ENCODE peak calls at places on chromosomes 2 and 18, in ten cellular contexts. V is GM13977; T is stomach; K is omental fat pad; U is AG09309; Q is Calu3; F is CD4-positive, alpha-beta T cell; N is suprapubic skin; Z is right atrium auricular region; X is heart left ventricle. R is an unnamed sample.

GRCh38 chr2:30694286-30695055 is 112.8 kb downstream of the CAPN13 start:
- DNase-seq in V (no peak), T (no peak), K (no peak), U (no peak), Q (no peak), F (no peak), N (peak; percentile 43), Z (no peak), X (peak; percentile 12), R (no peak)

GRCh38 chr2:9331704-9332103 is 91.6 kb downstream of the ITGB1BP1 start:
- DNase-seq in V (no peak), T (no peak), K (no peak), U (no peak), Q (no peak), F (no peak), N (no peak), Z (no peak), X (no peak), R (no peak)

GRCh38 chr2:460861-461260 is 173.0 kb upstream of the ALKAL2 start:
- DNase-seq in V (peak; percentile 58), T (no peak), K (no peak), U (no peak), Q (no peak), F (peak; percentile 56), N (no peak), Z (no peak), X (no peak), R (peak; percentile 39)

GRCh38 chr2:29238497-29238896 is 123.3 kb downstream of the CLIP4 start:
- DNase-seq in V (peak; percentile 62), T (no peak), K (no peak), U (no peak), Q (peak; percentile 69), F (no peak), N (no peak), Z (no peak), X (no peak), R (no peak)

GRCh38 chr2:135870571-135870970 is 5.7 kb downstream of the MCM6 start:
- DNase-seq in V (peak; percentile 24), T (no peak), K (no peak), U (no peak), Q (no peak), F (no peak), N (no peak), Z (no peak), X (no peak), R (no peak)

GRCh38 chr2:57943271-57943670 is 103.3 kb upstream of the VRK2 start:
- DNase-seq in V (no peak), T (no peak), K (no peak), U (peak; percentile 21), Q (no peak), F (no peak), N (no peak), Z (no peak), X (no peak), R (no peak)

GRCh38 chr2:169164311-169164710 is 94.9 kb downstream of the DHRS9 start:
- DNase-seq in V (no peak), T (no peak), K (no peak), U (no peak), Q (no peak), F (no peak), N (no peak), Z (no peak), X (no peak), R (no peak)

GRCh38 chr18:64330976-64331375 is 182.1 kb upstream of the LINC00305 start:
- DNase-seq in V (no peak), T (no peak), K (no peak), U (no peak), Q (no peak), F (no peak), N (no peak), Z (no peak), X (no peak), R (no peak)

GRCh38 chr2:11646530-11646929 is 23.5 kb downstream of the NTSR2 start:
- DNase-seq in V (no peak), T (no peak), K (no peak), U (no peak), Q (no peak), F (no peak), N (no peak), Z (no peak), X (no peak), R (no peak)

GRCh38 chr2:11649093-11649492 is 20.9 kb downstream of the NTSR2 start:
- DNase-seq in V (no peak), T (no peak), K (no peak), U (no peak), Q (no peak), F (no peak), N (peak; percentile 12), Z (no peak), X (no peak), R (no peak)

GRCh38 chr2:11652141-11652540 is 17.9 kb downstream of the NTSR2 start:
- DNase-seq in V (no peak), T (no peak), K (no peak), U (no peak), Q (no peak), F (no peak), N (no peak), Z (no peak), X (no peak), R (no peak)

GRCh38 chr2:11644293-11644692 is 25.7 kb downstream of the NTSR2 start:
- DNase-seq in V (no peak), T (no peak), K (no peak), U (no peak), Q (no peak), F (no peak), N (no peak), Z (no peak), X (no peak), R (no peak)

DNA sequence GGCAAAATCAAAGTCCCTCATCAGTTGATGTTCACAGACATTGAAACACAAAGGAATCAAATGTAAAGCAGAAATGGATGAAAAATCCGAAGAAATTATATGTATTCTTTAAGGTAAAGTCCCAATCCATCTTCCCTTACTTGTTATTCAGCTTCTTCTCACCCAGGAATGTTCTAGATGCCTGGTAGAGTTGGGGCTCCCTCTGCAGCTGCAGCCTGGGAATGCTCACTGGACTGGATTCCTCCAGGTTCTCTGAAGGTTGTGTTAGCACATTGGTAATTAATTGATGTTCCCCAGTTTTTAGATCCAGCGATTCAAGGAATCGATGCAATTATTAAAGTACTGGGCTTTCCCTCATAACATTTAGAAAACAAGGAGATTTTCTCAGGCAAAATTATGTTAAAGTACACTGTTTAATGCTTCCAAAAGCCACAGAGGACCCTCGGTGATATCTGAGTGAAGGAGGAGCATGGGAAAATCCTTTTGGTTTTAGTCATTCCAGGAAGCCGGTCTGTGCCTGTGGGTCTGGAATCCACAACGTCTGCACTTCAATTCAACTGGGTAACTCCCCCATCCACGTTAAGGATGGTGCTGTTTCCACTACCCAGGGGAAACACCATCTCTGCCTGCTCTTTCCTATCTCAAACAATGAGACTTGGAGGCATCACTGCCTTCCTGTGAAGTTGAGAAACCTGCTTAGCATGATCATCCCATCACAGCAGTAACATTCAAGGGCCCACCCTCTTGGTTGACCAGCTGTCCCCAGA is 22.0 kb downstream of the NTSR2 start:
- DNase-seq in V (no peak), T (no peak), K (no peak), U (no peak), Q (no peak), F (no peak), N (peak; percentile 20), Z (no peak), X (no peak), R (no peak)
- TF ChIP-seq CTCF in V (no peak), T (no peak), K (no peak), U (no peak), Q (no peak), F (no peak), N (no peak), Z (no peak), X (no peak), R (no peak)

GRCh38 chr2:38571186-38571585 is 31.5 kb downstream of the HNRNPLL start:
- DNase-seq in V (no peak), T (no peak), K (no peak), U (no peak), Q (no peak), F (no peak), N (no peak), Z (no peak), X (no peak), R (no peak)
- TF ChIP-seq CTCF in V (no peak), T (no peak), K (no peak), U (no peak), Q (no peak), F (no peak), N (no peak), Z (no peak), X (no peak), R (no peak)

GRCh38 chr2:148978736-148979135 is 59.8 kb upstream of the LYPD6B start:
- DNase-seq in V (no peak), T (no peak), K (no peak), U (no peak), Q (no peak), F (no peak), N (no peak), Z (no peak), X (no peak), R (no peak)

GRCh38 chr2:148981350-148981749 is 57.1 kb upstream of the LYPD6B start:
- DNase-seq in V (no peak), T (no peak), K (no peak), U (no peak), Q (no peak), F (no peak), N (no peak), Z (no peak), X (no peak), R (no peak)

GRCh38 chr2:148979919-148980277 is 58.6 kb upstream of the LYPD6B start:
- DNase-seq in V (no peak), T (no peak), K (no peak), U (no peak), Q (no peak), F (no peak), N (no peak), Z (no peak), X (no peak), R (no peak)

GRCh38 chr2:148979164-148979918 is 59.2 kb upstream of the LYPD6B start:
- DNase-seq in V (no peak), T (no peak), K (no peak), U (no peak), Q (no peak), F (no peak), N (no peak), Z (no peak), X (no peak), R (no peak)

GRCh38 chr2:148978026-148978685 is 60.3 kb upstream of the LYPD6B start:
- DNase-seq in V (no peak), T (no peak), K (no peak), U (no peak), Q (no peak), F (no peak), N (no peak), Z (no peak), X (no peak), R (no peak)
- TF ChIP-seq CTCF in V (peak; percentile 24), T (no peak), K (no peak), U (no peak), Q (no peak), F (no peak), N (no peak), Z (no peak), X (no peak), R (no peak)

GRCh38 chr2:154400891-154401290 is 297.6 kb upstream of the KCNJ3 start:
- DNase-seq in V (no peak), T (no peak), K (no peak), U (no peak), Q (no peak), F (no peak), N (no peak), Z (no peak), X (no peak), R (no peak)

GRCh38 chr2:154403242-154403790 is 295.2 kb upstream of the KCNJ3 start:
- DNase-seq in V (no peak), T (no peak), K (no peak), U (no peak), Q (no peak), F (no peak), N (no peak), Z (no peak), X (no peak), R (no peak)

GRCh38 chr2:154402138-154402714 is 296.3 kb upstream of the KCNJ3 start:
- DNase-seq in V (no peak), T (no peak), K (no peak), U (no peak), Q (no peak), F (no peak), N (no peak), Z (no peak), X (no peak), R (no peak)
- TF ChIP-seq CTCF in V (peak; percentile 31), T (no peak), K (no peak), U (peak; percentile 7), Q (peak; percentile 53), F (no peak), N (no peak), Z (peak; percentile 18), X (no peak), R (peak; percentile 19)